ENCODE peak calls at places on chromosomes 11 and 22, in six cellular contexts. A is H1; U is ascending aorta; L is stimulated activated CD8-positive, alpha-beta memory T cell treated with anti-CD3 and anti-CD28 coated beads, Interleukin-4, amount 100 ng/mL, for 4 hours; E is trophoblast cell; Y is HT1080. T is an unnamed sample.

GRCh38 chr11:35192347-35192746 is 53.4 kb downstream of the CD44 start:
- DNase-seq in Y (no peak), U (peak; percentile 63), L (no peak), E (no peak), A (no peak), T (no peak)

GRCh38 chr11:84218318-84218717 is 932.2 kb upstream of the CCDC90B start:
- DNase-seq in A (no peak), E (no peak), U (no peak), Y (no peak), L (no peak), T (no peak)

GRCh38 chr22:46070215-46070721 is 80.1 kb upstream of the PPARA start:
- DNase-seq in U (peak; percentile 87), L (no peak), Y (peak; percentile 78), E (no peak), A (no peak), T (no peak)

GRCh38 chr22:31068970-31069369 is 12.1 kb upstream of the SMTN start:
- DNase-seq in Y (no peak), U (no peak), A (no peak), E (no peak), L (no peak), T (no peak)

GRCh38 chr22:48642550-48642949 is 1185.1 kb downstream of the BRD1 start:
- DNase-seq in U (no peak), A (no peak), L (no peak), E (no peak), Y (no peak), T (no peak)

GRCh38 chr11:131064373-131064991 is 148.2 kb upstream of the SNX19 start:
- DNase-seq in Y (peak; percentile 72), U (no peak), E (peak; percentile 33), L (no peak), A (peak; percentile 82), T (no peak)

GRCh38 chr11:131923309-131923708 is 552.9 kb downstream of the NTM start:
- DNase-seq in A (no peak), L (no peak), Y (no peak), E (no peak), U (no peak), T (no peak)

GRCh38 chr11:109785714-109786113 is 307.5 kb upstream of the ZC3H12C start:
- DNase-seq in Y (no peak), L (no peak), A (no peak), E (no peak), U (no peak), T (no peak)

GRCh38 chr11:19656140-19656541 is 56.5 kb upstream of the NAV2 start:
- DNase-seq in A (no peak), U (no peak), E (no peak), Y (no peak), L (no peak), T (no peak)

GRCh38 chr11:46391578-46392420 is at the start of gene CHRM4:
- DNase-seq in U (no peak), E (no peak), A (no peak), Y (peak; percentile 59), L (no peak), T (no peak)

GRCh38 chr22:17281026-17281809 is 62.0 kb upstream of the ADA2 start:
- DNase-seq in L (no peak), A (no peak), E (no peak), U (no peak), Y (no peak), T (no peak)

GRCh38 chr11:503179-503981 is 3.7 kb downstream of the RNH1 start:
- DNase-seq in E (no peak), A (no peak), U (peak; percentile 82), L (no peak), Y (no peak), T (no peak)

GRCh38 chr11:636511-637332 is at the start of gene DRD4:
- DNase-seq in L (no peak), A (no peak), Y (no peak), U (no peak), E (no peak), T (no peak)

GRCh38 chr22:30470655-30471054 is 1.2 kb downstream of the SEC14L3 start:
- DNase-seq in L (no peak), E (no peak), Y (no peak), U (no peak), A (no peak), T (no peak)

GRCh38 chr11:64836448-64837072 is 7.9 kb downstream of the CDC42BPG start:
- DNase-seq in Y (no peak), E (no peak), L (no peak), U (no peak), A (no peak), T (no peak)

GRCh38 chr22:24285245-24285644 is 14.6 kb downstream of the SPECC1L start:
- DNase-seq in A (no peak), E (no peak), Y (no peak), U (no peak), L (no peak), T (no peak)

GRCh38 chr11:72668645-72669347 is 5.4 kb downstream of the PDE2A start:
- DNase-seq in A (no peak), L (no peak), Y (no peak), U (no peak), E (no peak), T (no peak)

GRCh38 chr11:72781313-72782080 is 12.3 kb downstream of the STARD10 start:
- DNase-seq in E (peak; percentile 27), L (peak; percentile 22), A (no peak), Y (no peak), U (no peak), T (no peak)

GRCh38 chr11:3101921-3102640 is 44.9 kb upstream of the CARS1 start:
- DNase-seq in Y (no peak), U (no peak), A (no peak), L (no peak), E (no peak), T (no peak)

GRCh38 chr11:79244805-79245197 is 196.0 kb downstream of the TENM4 start:
- DNase-seq in L (no peak), U (no peak), A (no peak), E (no peak), Y (no peak), T (no peak)

GRCh38 chr11:27700351-27701261 is at the start of gene BDNF:
- DNase-seq in L (no peak), E (no peak), A (no peak), Y (peak; percentile 52), U (no peak), T (no peak)

GRCh38 chr11:12126352-12127019 is 16.1 kb downstream of the MICAL2 start:
- DNase-seq in E (peak; percentile 62), A (no peak), U (no peak), Y (peak; percentile 95), L (no peak), T (no peak)

GRCh38 chr11:13907678-13908077 is 54.8 kb upstream of the SPON1 start:
- DNase-seq in U (no peak), Y (no peak), A (no peak), L (no peak), E (no peak), T (no peak)

GRCh38 chr11:66113132-66113856 is 43.2 kb downstream of the PACS1 start:
- DNase-seq in E (no peak), U (no peak), Y (peak; percentile 91), L (no peak), A (no peak), T (no peak)

GRCh38 chr22:47022075-47022473 is 259.6 kb downstream of the TBC1D22A start:
- DNase-seq in Y (peak; percentile 21), L (no peak), A (no peak), U (no peak), E (no peak), T (no peak)

GRCh38 chr11:95451682-95452081 is 220.7 kb upstream of the SESN3 start:
- DNase-seq in U (no peak), A (no peak), Y (peak; percentile 79), L (no peak), E (peak; percentile 34), T (no peak)

GRCh38 chr22:32341122-32341740 is 16.4 kb upstream of the RFPL3 start:
- DNase-seq in U (peak; percentile 42), A (no peak), Y (no peak), E (no peak), L (no peak), T (no peak)

GRCh38 chr11:110947100-110947499 is 234.9 kb upstream of the ARHGAP20 start:
- DNase-seq in L (no peak), U (no peak), E (no peak), Y (no peak), A (no peak), T (no peak)

GRCh38 chr22:48592488-48592887 is 1235.2 kb downstream of the BRD1 start:
- DNase-seq in Y (no peak), U (no peak), A (no peak), E (no peak), L (no peak), T (no peak)

GRCh38 chr22:42918500-42918899 is 61.4 kb upstream of the ARFGAP3 start:
- DNase-seq in Y (no peak), A (no peak), L (no peak), E (no peak), U (no peak), T (no peak)

GRCh38 chr11:57798905-57799559 is 37.4 kb downstream of the CTNND1 start:
- DNase-seq in Y (peak; percentile 53), L (no peak), E (peak; percentile 42), U (peak; percentile 67), A (no peak), T (no peak)

GRCh38 chr11:28228196-28228595 is 120.0 kb downstream of the METTL15 start:
- DNase-seq in A (no peak), L (no peak), E (no peak), Y (peak; percentile 4), U (no peak), T (no peak)

T was measured in thoracic aorta.